ENCODE peak calls at places on chromosomes 13 and 19, in five cellular contexts. One of them, this sample, is unnamed. For H3K4me1, the result is how much of the 10 kb centered on the place peaks cover.

GRCh38 chr13:74200081-74200480 is 65.9 kb upstream of the KLF12 start:
- DNase-seq in heart left ventricle: no peak
- DNase-seq in cardiac muscle cell: no peak
- DNase-seq in A549: no peak
- DNase-seq in body of pancreas: no peak
- DNase-seq in this sample: no peak

GRCh38 chr19:5873617-5874199 is 3.4 kb upstream of the FUT5 start:
- DNase-seq in cardiac muscle cell: no peak
- DNase-seq in heart left ventricle: no peak
- DNase-seq in A549: no peak
- DNase-seq in body of pancreas: no peak
- DNase-seq in this sample: no peak

GRCh38 chr19:52748336-52748950 is 13.6 kb upstream of the ZNF611 start:
- DNase-seq in body of pancreas: peak
- DNase-seq in heart left ventricle: no peak
- DNase-seq in A549: peak
- DNase-seq in cardiac muscle cell: peak
- DNase-seq in this sample: no peak

GRCh38 chr19:10007366-10007765 is 2.9 kb downstream of the COL5A3 start:
- DNase-seq in body of pancreas: peak
- DNase-seq in heart left ventricle: peak
- DNase-seq in cardiac muscle cell: no peak
- DNase-seq in A549: no peak
- DNase-seq in this sample: peak

GRCh38 chr13:81048026-81048461 is 707.1 kb upstream of the SPRY2 start:
- DNase-seq in body of pancreas: no peak
- DNase-seq in heart left ventricle: no peak
- DNase-seq in A549: no peak
- DNase-seq in cardiac muscle cell: no peak
- DNase-seq in this sample: no peak

GRCh38 chr19:29671393-29672076 is 6.3 kb downstream of the PLEKHF1 start:
- DNase-seq in body of pancreas: peak
- DNase-seq in cardiac muscle cell: no peak
- DNase-seq in heart left ventricle: peak
- DNase-seq in A549: peak
- DNase-seq in this sample: peak

GRCh38 chr13:79749985-79750551 is 269.1 kb downstream of the NDFIP2 start:
- DNase-seq in cardiac muscle cell: peak
- DNase-seq in heart left ventricle: peak
- DNase-seq in A549: peak
- DNase-seq in body of pancreas: peak
- DNase-seq in this sample: peak

GRCh38 chr13:48730971-48731658 is 77.4 kb downstream of the CYSLTR2 start:
- DNase-seq in cardiac muscle cell: no peak
- DNase-seq in heart left ventricle: no peak
- DNase-seq in body of pancreas: no peak
- DNase-seq in A549: no peak
- DNase-seq in this sample: no peak

GRCh38 chr13:49060698-49061387 is 85.1 kb downstream of the FNDC3A start:
- DNase-seq in heart left ventricle: no peak
- DNase-seq in body of pancreas: no peak
- DNase-seq in cardiac muscle cell: no peak
- DNase-seq in A549: no peak
- DNase-seq in this sample: no peak

GRCh38 chr13:72763411-72763810 is 18.3 kb downstream of the DIS3 start:
- DNase-seq in heart left ventricle: no peak
- DNase-seq in A549: no peak
- DNase-seq in cardiac muscle cell: no peak
- DNase-seq in body of pancreas: no peak
- DNase-seq in this sample: no peak

GRCh38 chr13:113646376-113646775 is 11.6 kb downstream of the ATP4B start:
- DNase-seq in body of pancreas: no peak
- DNase-seq in heart left ventricle: peak
- DNase-seq in A549: no peak
- DNase-seq in cardiac muscle cell: no peak
- DNase-seq in this sample: no peak

GRCh38 chr19:45311640-45312039 is 11.0 kb downstream of the CKM start:
- DNase-seq in cardiac muscle cell: no peak
- DNase-seq in heart left ventricle: peak
- DNase-seq in body of pancreas: no peak
- DNase-seq in A549: no peak
- DNase-seq in this sample: no peak

GRCh38 chr19:8396563-8397203 is 6.5 kb downstream of the RAB11B start:
- DNase-seq in cardiac muscle cell: peak
- DNase-seq in body of pancreas: peak
- DNase-seq in heart left ventricle: peak
- DNase-seq in A549: peak
- DNase-seq in this sample: peak

GRCh38 chr19:17281391-17282304 is at the start of gene ANKLE1:
- DNase-seq in heart left ventricle: no peak
- DNase-seq in body of pancreas: no peak
- DNase-seq in A549: no peak
- DNase-seq in cardiac muscle cell: peak
- DNase-seq in this sample: peak

GRCh38 chr13:36718146-36718545 is 44.3 kb downstream of the SERTM1 start:
- DNase-seq in cardiac muscle cell: no peak
- DNase-seq in A549: no peak
- DNase-seq in body of pancreas: no peak
- DNase-seq in heart left ventricle: no peak
- DNase-seq in this sample: no peak

GRCh38 chr13:22173605-22174004 is 502.7 kb downstream of the FGF9 start:
- DNase-seq in heart left ventricle: no peak
- DNase-seq in A549: peak
- DNase-seq in body of pancreas: no peak
- DNase-seq in cardiac muscle cell: no peak
- DNase-seq in this sample: no peak

GRCh38 chr13:51612867-51613266 is 28.6 kb downstream of the WDFY2 start:
- DNase-seq in cardiac muscle cell: no peak
- DNase-seq in heart left ventricle: no peak
- DNase-seq in A549: no peak
- DNase-seq in body of pancreas: no peak
- DNase-seq in this sample: no peak

GRCh38 chr13:36820222-36820621 is 1.2 kb downstream of the RFXAP start:
- DNase-seq in heart left ventricle: no peak
- DNase-seq in body of pancreas: no peak
- DNase-seq in cardiac muscle cell: no peak
- DNase-seq in A549: no peak
- DNase-seq in this sample: no peak

GRCh38 chr19:3607398-3608078 is 863 bp upstream of the TBXA2R start:
- DNase-seq in body of pancreas: no peak
- DNase-seq in cardiac muscle cell: no peak
- DNase-seq in heart left ventricle: peak
- DNase-seq in A549: no peak
- DNase-seq in this sample: peak

GRCh38 chr13:111385182-111385857 is 64.9 kb downstream of the TEX29 start:
- DNase-seq in body of pancreas: no peak
- DNase-seq in A549: no peak
- DNase-seq in cardiac muscle cell: no peak
- DNase-seq in heart left ventricle: no peak
- DNase-seq in this sample: no peak

GRCh38 chr13:92806215-92806614 is 420.4 kb upstream of the GPC6 start:
- DNase-seq in heart left ventricle: no peak
- DNase-seq in cardiac muscle cell: no peak
- DNase-seq in body of pancreas: peak
- DNase-seq in A549: no peak
- DNase-seq in this sample: no peak

GRCh38 chr19:50794778-50795664 is 4.8 kb downstream of the ACP4 start:
- DNase-seq in A549: peak
- DNase-seq in heart left ventricle: no peak
- DNase-seq in body of pancreas: no peak
- DNase-seq in cardiac muscle cell: no peak
- DNase-seq in this sample: no peak

DNA sequence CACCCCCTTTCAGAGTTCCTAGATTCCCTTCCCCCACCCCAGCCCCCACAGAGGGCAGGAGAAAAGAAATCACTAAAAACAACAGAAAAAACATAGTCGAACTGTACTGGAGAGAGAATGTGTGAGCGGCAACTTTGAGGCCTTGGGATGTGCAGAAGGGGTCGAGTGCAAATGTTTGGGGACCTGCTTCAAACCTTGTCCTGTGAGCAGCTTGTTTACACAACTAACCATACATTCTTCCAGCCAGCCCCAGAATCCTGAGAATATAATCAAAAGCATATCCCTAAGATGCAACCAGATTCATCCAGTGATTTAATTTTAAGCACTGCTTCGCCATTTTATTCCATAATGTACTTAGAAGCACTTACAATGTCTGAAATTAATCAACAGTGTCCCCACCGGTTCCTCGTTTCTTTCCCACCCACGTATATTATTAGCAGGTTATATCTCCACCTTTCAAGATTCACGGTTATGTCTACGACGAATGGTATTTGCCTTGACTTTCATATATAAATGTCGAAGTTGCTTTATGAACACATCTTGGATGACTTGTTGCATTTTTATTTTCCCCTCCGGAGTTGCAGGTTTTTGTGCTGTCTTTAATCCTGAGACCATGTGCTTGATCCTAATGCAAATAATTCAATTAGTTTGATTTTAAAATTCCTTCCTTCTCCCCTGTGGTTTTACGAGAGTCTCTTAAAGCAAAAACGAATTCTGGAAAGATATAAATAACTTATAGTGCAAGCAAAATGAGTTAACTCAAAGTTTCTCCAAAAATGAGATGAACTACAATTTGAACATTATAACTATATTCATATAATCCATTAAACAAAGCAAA is 107.6 kb downstream of the ZIC5 start:
- DNase-seq in body of pancreas: no peak
- DNase-seq in cardiac muscle cell: no peak
- DNase-seq in A549: no peak
- DNase-seq in heart left ventricle: no peak
- DNase-seq in this sample: no peak
- H3K4me1 ChIP-seq in body of pancreas: under half
- H3K4me1 ChIP-seq in cardiac muscle cell: under half
- H3K4me1 ChIP-seq in A549: under half
- H3K4me1 ChIP-seq in heart left ventricle: under half
- H3K4me1 ChIP-seq in this sample: under half

GRCh38 chr19:2341987-2342386 is 13.5 kb downstream of the SPPL2B start:
- DNase-seq in heart left ventricle: no peak
- DNase-seq in cardiac muscle cell: no peak
- DNase-seq in body of pancreas: no peak
- DNase-seq in A549: no peak
- DNase-seq in this sample: no peak

GRCh38 chr19:2342656-2343288 is 14.3 kb downstream of the SPPL2B start:
- DNase-seq in A549: no peak
- DNase-seq in body of pancreas: no peak
- DNase-seq in cardiac muscle cell: no peak
- DNase-seq in heart left ventricle: no peak
- DNase-seq in this sample: no peak

GRCh38 chr19:2345076-2345475 is 15.0 kb upstream of the TMPRSS9 start:
- DNase-seq in body of pancreas: no peak
- DNase-seq in cardiac muscle cell: no peak
- DNase-seq in A549: no peak
- DNase-seq in heart left ventricle: no peak
- DNase-seq in this sample: no peak

GRCh38 chr19:2344381-2344870 is 15.6 kb upstream of the TMPRSS9 start:
- DNase-seq in cardiac muscle cell: no peak
- DNase-seq in A549: no peak
- DNase-seq in body of pancreas: no peak
- DNase-seq in heart left ventricle: no peak
- DNase-seq in this sample: no peak

DNA sequence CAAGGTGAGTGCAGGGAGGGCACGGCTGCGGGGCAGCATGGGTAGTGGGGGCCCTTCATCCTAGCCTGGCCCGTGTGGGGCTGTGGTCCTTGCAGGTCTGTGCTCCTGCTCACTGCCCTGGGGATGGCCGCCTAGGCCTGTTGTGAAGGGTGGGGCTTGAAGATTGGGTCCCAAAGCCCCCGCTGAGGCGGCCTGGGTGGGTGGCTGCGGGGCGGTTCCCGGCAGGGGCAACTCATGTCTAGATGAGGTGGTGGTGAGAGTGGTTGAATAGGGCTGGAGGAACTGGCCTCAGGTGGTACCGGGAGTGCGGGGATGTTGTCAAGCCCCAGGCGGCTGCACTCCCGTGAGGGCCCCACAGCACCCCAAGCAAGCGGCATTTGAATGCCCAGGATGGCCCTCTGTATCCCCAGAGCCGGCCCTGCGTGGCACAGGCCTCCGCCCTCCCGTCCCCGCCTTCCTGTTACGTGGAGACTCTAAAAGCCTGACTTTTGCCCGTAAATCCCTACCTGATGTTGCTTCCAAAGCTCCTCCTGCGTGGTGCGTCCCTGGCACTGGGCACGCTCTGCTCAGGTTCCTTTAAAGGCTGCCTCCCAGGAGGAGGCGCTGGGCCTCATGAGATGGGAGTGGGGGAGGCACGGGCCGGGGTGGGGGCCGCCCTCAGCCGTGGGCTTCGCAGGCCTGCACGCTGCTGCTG is 15.0 kb downstream of the SPPL2B start:
- DNase-seq in A549: no peak
- DNase-seq in heart left ventricle: no peak
- DNase-seq in cardiac muscle cell: no peak
- DNase-seq in body of pancreas: no peak
- DNase-seq in this sample: no peak
- H3K4me1 ChIP-seq in A549: under half
- H3K4me1 ChIP-seq in heart left ventricle: under half
- H3K4me1 ChIP-seq in cardiac muscle cell: under half
- H3K4me1 ChIP-seq in body of pancreas: under half
- H3K4me1 ChIP-seq in this sample: under half

DNA sequence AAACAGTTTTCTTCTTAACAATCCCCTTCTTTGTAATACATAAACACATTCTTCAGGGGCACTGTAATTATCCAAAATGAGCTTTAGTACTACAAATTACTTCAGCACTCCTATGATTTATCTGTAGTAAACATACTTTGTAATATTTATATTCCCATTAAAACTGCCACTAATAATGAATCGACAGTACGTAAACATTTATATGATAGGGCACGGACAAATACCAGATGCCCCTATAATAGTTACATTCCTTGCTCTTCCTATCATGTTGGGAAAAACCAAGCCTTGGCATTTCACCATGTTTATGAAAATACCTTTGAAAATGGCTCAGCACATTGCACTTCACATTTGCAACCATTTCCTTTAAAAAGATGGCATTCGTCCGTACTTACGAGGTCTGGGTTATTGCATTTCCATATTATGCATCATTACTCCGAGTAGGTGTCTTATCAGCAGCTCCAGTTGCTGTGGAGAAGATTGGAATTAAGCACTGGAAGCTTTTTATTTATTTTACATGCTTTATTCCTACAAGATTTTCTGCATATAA is 1043.4 kb downstream of the DIAPH3 start:
- DNase-seq in cardiac muscle cell: no peak
- DNase-seq in A549: no peak
- DNase-seq in body of pancreas: no peak
- DNase-seq in heart left ventricle: no peak
- DNase-seq in this sample: no peak
- H3K4me1 ChIP-seq in cardiac muscle cell: under half
- H3K4me1 ChIP-seq in A549: under half
- H3K4me1 ChIP-seq in body of pancreas: under half
- H3K4me1 ChIP-seq in heart left ventricle: under half
- H3K4me1 ChIP-seq in this sample: under half

DNA sequence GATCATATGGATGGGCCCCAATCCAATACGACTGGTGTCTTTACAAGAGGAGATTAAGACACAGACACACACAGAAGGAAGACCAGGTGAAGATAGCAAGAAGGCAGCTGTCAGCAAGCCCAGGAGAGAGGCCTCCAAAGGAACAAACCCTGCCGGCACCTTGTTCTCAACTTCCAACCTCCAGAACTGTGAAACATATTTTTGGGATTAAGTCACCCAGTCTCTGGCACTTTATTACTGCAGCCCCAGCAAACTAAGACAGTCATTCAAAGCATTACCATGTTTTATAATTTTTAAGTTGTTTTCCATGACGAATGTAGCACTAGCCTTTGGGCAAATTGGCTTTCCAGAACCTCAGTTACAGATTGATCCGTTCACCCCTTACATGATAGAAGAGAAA is 11.3 kb downstream of the STARD13 start:
- DNase-seq in A549: no peak
- DNase-seq in heart left ventricle: no peak
- DNase-seq in body of pancreas: no peak
- DNase-seq in cardiac muscle cell: no peak
- DNase-seq in this sample: no peak
- H3K4me1 ChIP-seq in A549: half or more
- H3K4me1 ChIP-seq in heart left ventricle: half or more
- H3K4me1 ChIP-seq in body of pancreas: half or more
- H3K4me1 ChIP-seq in cardiac muscle cell: under half
- H3K4me1 ChIP-seq in this sample: half or more